ENCODE peak calls at places on chromosomes 2 and 18, in seven cellular contexts. One of them, this sample, is unnamed.

GRCh38 chr18:47893939-47894699 is 36.3 kb downstream of the SMAD2 start:
- DNase-seq in sigmoid colon: no peak
- DNase-seq in IMR-90: peak; percentile 10
- DNase-seq in Peyer's patch: no peak
- DNase-seq in uterus: no peak
- DNase-seq in heart left ventricle: no peak
- DNase-seq in stomach: no peak
- DNase-seq in this sample: no peak

GRCh38 chr18:32349728-32350395 is 120.8 kb downstream of the GAREM1 start:
- DNase-seq in stomach: peak; percentile 72
- DNase-seq in heart left ventricle: no peak
- DNase-seq in IMR-90: peak; percentile 97
- DNase-seq in uterus: peak; percentile 84
- DNase-seq in sigmoid colon: peak; percentile 89
- DNase-seq in Peyer's patch: peak; percentile 79
- DNase-seq in this sample: peak; percentile 89

GRCh38 chr2:128376241-128377041 is 57.8 kb upstream of the HS6ST1 start:
- DNase-seq in heart left ventricle: peak; percentile 34
- DNase-seq in stomach: peak; percentile 21
- DNase-seq in IMR-90: no peak
- DNase-seq in Peyer's patch: peak; percentile 38
- DNase-seq in sigmoid colon: peak; percentile 59
- DNase-seq in uterus: no peak
- DNase-seq in this sample: no peak

GRCh38 chr2:20103514-20103913 is 52.1 kb upstream of the LAPTM4A start:
- DNase-seq in uterus: no peak
- DNase-seq in Peyer's patch: no peak
- DNase-seq in stomach: no peak
- DNase-seq in heart left ventricle: no peak
- DNase-seq in sigmoid colon: no peak
- DNase-seq in IMR-90: peak; percentile 12
- DNase-seq in this sample: no peak

GRCh38 chr18:48996901-48997463 is 46.2 kb upstream of the SMAD7 start:
- DNase-seq in sigmoid colon: no peak
- DNase-seq in heart left ventricle: peak; percentile 38
- DNase-seq in stomach: no peak
- DNase-seq in Peyer's patch: no peak
- DNase-seq in IMR-90: peak; percentile 81
- DNase-seq in uterus: no peak
- DNase-seq in this sample: no peak

GRCh38 chr2:72605836-72606442 is 219.9 kb downstream of the EXOC6B start:
- DNase-seq in Peyer's patch: no peak
- DNase-seq in heart left ventricle: no peak
- DNase-seq in stomach: no peak
- DNase-seq in sigmoid colon: no peak
- DNase-seq in uterus: no peak
- DNase-seq in IMR-90: peak; percentile 39
- DNase-seq in this sample: no peak

GRCh38 chr2:135913726-135914365 is 37.6 kb upstream of the MCM6 start:
- DNase-seq in IMR-90: peak; percentile 47
- DNase-seq in stomach: no peak
- DNase-seq in sigmoid colon: no peak
- DNase-seq in Peyer's patch: no peak
- DNase-seq in heart left ventricle: no peak
- DNase-seq in uterus: no peak
- DNase-seq in this sample: peak; percentile 24

GRCh38 chr2:218392891-218393462 is 6.7 kb upstream of the CTDSP1 start:
- DNase-seq in Peyer's patch: no peak
- DNase-seq in IMR-90: no peak
- DNase-seq in uterus: no peak
- DNase-seq in sigmoid colon: no peak
- DNase-seq in heart left ventricle: no peak
- DNase-seq in stomach: no peak
- DNase-seq in this sample: no peak

GRCh38 chr2:10757814-10758286 is 36.4 kb downstream of the ATP6V1C2 start:
- DNase-seq in stomach: no peak
- DNase-seq in IMR-90: no peak
- DNase-seq in heart left ventricle: no peak
- DNase-seq in Peyer's patch: no peak
- DNase-seq in uterus: no peak
- DNase-seq in sigmoid colon: no peak
- DNase-seq in this sample: no peak

GRCh38 chr18:48932822-48933510 is 17.8 kb downstream of the SMAD7 start:
- DNase-seq in heart left ventricle: no peak
- DNase-seq in IMR-90: no peak
- DNase-seq in sigmoid colon: no peak
- DNase-seq in uterus: no peak
- DNase-seq in stomach: no peak
- DNase-seq in Peyer's patch: no peak
- DNase-seq in this sample: no peak

GRCh38 chr18:40607741-40608140 is 1347.3 kb upstream of the PIK3C3 start:
- DNase-seq in stomach: no peak
- DNase-seq in heart left ventricle: no peak
- DNase-seq in Peyer's patch: no peak
- DNase-seq in uterus: no peak
- DNase-seq in sigmoid colon: no peak
- DNase-seq in IMR-90: no peak
- DNase-seq in this sample: no peak

GRCh38 chr2:67649331-67650071 is 252.4 kb downstream of the ETAA1 start:
- DNase-seq in IMR-90: peak; percentile 61
- DNase-seq in sigmoid colon: peak; percentile 89
- DNase-seq in uterus: peak; percentile 77
- DNase-seq in Peyer's patch: no peak
- DNase-seq in heart left ventricle: peak; percentile 55
- DNase-seq in stomach: no peak
- DNase-seq in this sample: peak; percentile 45

GRCh38 chr2:95034221-95034620 is 8.7 kb downstream of the MAL start:
- DNase-seq in stomach: no peak
- DNase-seq in heart left ventricle: no peak
- DNase-seq in IMR-90: no peak
- DNase-seq in sigmoid colon: no peak
- DNase-seq in uterus: no peak
- DNase-seq in Peyer's patch: no peak
- DNase-seq in this sample: no peak

GRCh38 chr2:28681216-28681981 is 70.2 kb upstream of the PPP1CB start:
- DNase-seq in heart left ventricle: no peak
- DNase-seq in IMR-90: peak; percentile 81
- DNase-seq in uterus: no peak
- DNase-seq in stomach: no peak
- DNase-seq in Peyer's patch: peak; percentile 57
- DNase-seq in sigmoid colon: no peak
- DNase-seq in this sample: no peak

GRCh38 chr18:5057348-5058012 is 139.6 kb downstream of the AKAIN1 start:
- DNase-seq in Peyer's patch: peak; percentile 69
- DNase-seq in stomach: peak; percentile 57
- DNase-seq in heart left ventricle: peak; percentile 62
- DNase-seq in sigmoid colon: peak; percentile 69
- DNase-seq in IMR-90: peak; percentile 31
- DNase-seq in uterus: peak; percentile 15
- DNase-seq in this sample: peak; percentile 74

GRCh38 chr2:19358242-19359020 is at the start of gene OSR1:
- DNase-seq in heart left ventricle: peak; percentile 80
- DNase-seq in Peyer's patch: peak; percentile 65
- DNase-seq in IMR-90: peak; percentile 86
- DNase-seq in stomach: peak; percentile 55
- DNase-seq in uterus: peak; percentile 82
- DNase-seq in sigmoid colon: peak; percentile 90
- DNase-seq in this sample: peak; percentile 46

GRCh38 chr2:172655091-172655837 is 80.4 kb upstream of the RAPGEF4 start:
- DNase-seq in sigmoid colon: no peak
- DNase-seq in IMR-90: peak; percentile 96
- DNase-seq in heart left ventricle: no peak
- DNase-seq in stomach: no peak
- DNase-seq in uterus: no peak
- DNase-seq in Peyer's patch: no peak
- DNase-seq in this sample: no peak

GRCh38 chr2:99278793-99279291 is 22.2 kb downstream of the LYG1 start:
- DNase-seq in IMR-90: peak; percentile 92
- DNase-seq in sigmoid colon: no peak
- DNase-seq in heart left ventricle: no peak
- DNase-seq in uterus: no peak
- DNase-seq in stomach: no peak
- DNase-seq in Peyer's patch: no peak
- DNase-seq in this sample: peak; percentile 57

GRCh38 chr18:61637905-61638304 is 254.9 kb downstream of the RNF152 start:
- DNase-seq in IMR-90: no peak
- DNase-seq in uterus: no peak
- DNase-seq in heart left ventricle: no peak
- DNase-seq in Peyer's patch: no peak
- DNase-seq in sigmoid colon: no peak
- DNase-seq in stomach: peak; percentile 72
- DNase-seq in this sample: no peak

GRCh38 chr2:170548304-170548703 is 166.8 kb upstream of the SP5 start:
- DNase-seq in Peyer's patch: no peak
- DNase-seq in IMR-90: no peak
- DNase-seq in stomach: no peak
- DNase-seq in heart left ventricle: no peak
- DNase-seq in sigmoid colon: no peak
- DNase-seq in uterus: no peak
- DNase-seq in this sample: no peak

GRCh38 chr2:128559533-128560515 is 241.2 kb upstream of the HS6ST1 start:
- DNase-seq in IMR-90: no peak
- DNase-seq in uterus: no peak
- DNase-seq in sigmoid colon: no peak
- DNase-seq in stomach: no peak
- DNase-seq in Peyer's patch: no peak
- DNase-seq in heart left ventricle: no peak
- DNase-seq in this sample: peak; percentile 24

GRCh38 chr2:240731327-240731626 is 39.6 kb downstream of the AQP12A start:
- DNase-seq in heart left ventricle: no peak
- DNase-seq in stomach: no peak
- DNase-seq in sigmoid colon: no peak
- DNase-seq in Peyer's patch: no peak
- DNase-seq in uterus: no peak
- DNase-seq in IMR-90: peak; percentile 1
- DNase-seq in this sample: no peak

GRCh38 chr2:205439621-205440020 is 242.7 kb upstream of the NRP2 start:
- DNase-seq in heart left ventricle: no peak
- DNase-seq in stomach: no peak
- DNase-seq in Peyer's patch: no peak
- DNase-seq in IMR-90: no peak
- DNase-seq in sigmoid colon: no peak
- DNase-seq in uterus: no peak
- DNase-seq in this sample: no peak

GRCh38 chr2:205435970-205436369 is 246.3 kb upstream of the NRP2 start:
- DNase-seq in heart left ventricle: no peak
- DNase-seq in uterus: no peak
- DNase-seq in stomach: no peak
- DNase-seq in Peyer's patch: no peak
- DNase-seq in sigmoid colon: no peak
- DNase-seq in IMR-90: peak; percentile 35
- DNase-seq in this sample: no peak

DNA sequence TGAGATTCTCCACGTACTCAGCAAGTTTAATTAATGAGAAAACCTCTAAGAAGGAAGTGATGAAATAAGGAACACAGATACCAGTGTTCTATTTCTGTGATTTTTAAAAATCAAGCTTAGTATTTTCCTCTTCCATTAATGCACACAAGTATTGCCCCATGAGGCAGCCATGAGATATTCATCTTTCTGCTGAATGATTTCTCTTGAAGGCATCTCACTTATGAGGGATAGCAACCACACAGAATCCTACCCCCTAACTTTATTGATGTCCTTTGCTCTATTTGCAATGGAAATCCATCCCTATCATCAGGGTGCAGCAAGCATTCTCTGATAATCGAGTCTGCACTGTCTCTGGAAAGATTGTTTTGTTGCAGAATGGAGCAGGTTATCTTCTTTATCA is 244.1 kb upstream of the NRP2 start:
- DNase-seq in IMR-90: no peak
- DNase-seq in sigmoid colon: no peak
- DNase-seq in stomach: no peak
- DNase-seq in Peyer's patch: no peak
- DNase-seq in uterus: no peak
- DNase-seq in heart left ventricle: no peak
- DNase-seq in this sample: no peak
- TF ChIP-seq POLR2A in IMR-90: no peak
- TF ChIP-seq POLR2A in sigmoid colon: no peak
- TF ChIP-seq POLR2A in stomach: no peak
- TF ChIP-seq POLR2A in Peyer's patch: no peak
- TF ChIP-seq POLR2A in uterus: no peak
- TF ChIP-seq POLR2A in heart left ventricle: no peak
- TF ChIP-seq POLR2A in this sample: no peak

GRCh38 chr2:16359961-16360360 is 305.7 kb downstream of the CYRIA start:
- DNase-seq in uterus: no peak
- DNase-seq in sigmoid colon: no peak
- DNase-seq in heart left ventricle: no peak
- DNase-seq in stomach: no peak
- DNase-seq in Peyer's patch: no peak
- DNase-seq in IMR-90: no peak
- DNase-seq in this sample: no peak
- H3K27me3 ChIP-seq in uterus: no peaks in the 10 kb centered on the region
- H3K27me3 ChIP-seq in sigmoid colon: no peaks in the 10 kb centered on the region
- H3K27me3 ChIP-seq in heart left ventricle: no peaks in the 10 kb centered on the region
- H3K27me3 ChIP-seq in stomach: no peaks in the 10 kb centered on the region
- H3K27me3 ChIP-seq in Peyer's patch: no peaks in the 10 kb centered on the region
- H3K27me3 ChIP-seq in IMR-90: no peaks in the 10 kb centered on the region
- H3K27me3 ChIP-seq in this sample: no peaks in the 10 kb centered on the region

DNA sequence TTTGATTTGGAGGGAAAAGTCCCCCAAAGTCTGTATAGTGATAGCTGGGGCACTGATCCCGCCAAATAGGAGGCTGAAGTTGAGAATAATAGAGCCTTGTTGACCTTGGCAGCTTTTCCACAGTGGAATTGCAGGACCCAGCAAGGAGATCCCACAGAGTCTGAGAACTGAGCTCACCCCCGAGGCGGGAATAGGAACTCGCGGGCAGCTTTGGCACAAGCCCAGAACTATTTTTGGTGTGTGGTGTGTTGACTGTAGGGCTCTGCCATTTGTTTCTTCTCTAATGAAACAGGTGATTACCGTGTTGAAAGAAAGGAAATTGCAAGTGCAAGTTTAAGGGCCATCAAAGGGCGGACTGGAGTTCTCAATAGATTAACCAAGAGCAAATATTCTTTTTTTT is 34.0 kb downstream of the SH3RF3 start:
- DNase-seq in stomach: peak; percentile 76
- DNase-seq in IMR-90: no peak
- DNase-seq in uterus: peak; percentile 32
- DNase-seq in Peyer's patch: no peak
- DNase-seq in sigmoid colon: no peak
- DNase-seq in heart left ventricle: no peak
- DNase-seq in this sample: peak; percentile 34
- H3K4me1 ChIP-seq in stomach: peaks cover 21% of the 10 kb centered on the region
- H3K4me1 ChIP-seq in IMR-90: peaks cover 21% of the 10 kb centered on the region
- H3K4me1 ChIP-seq in uterus: peaks cover 18% of the 10 kb centered on the region
- H3K4me1 ChIP-seq in Peyer's patch: no peaks in the 10 kb centered on the region
- H3K4me1 ChIP-seq in sigmoid colon: no peaks in the 10 kb centered on the region
- H3K4me1 ChIP-seq in heart left ventricle: peaks cover 27% of the 10 kb centered on the region
- H3K4me1 ChIP-seq in this sample: peaks cover 42% of the 10 kb centered on the region

DNA sequence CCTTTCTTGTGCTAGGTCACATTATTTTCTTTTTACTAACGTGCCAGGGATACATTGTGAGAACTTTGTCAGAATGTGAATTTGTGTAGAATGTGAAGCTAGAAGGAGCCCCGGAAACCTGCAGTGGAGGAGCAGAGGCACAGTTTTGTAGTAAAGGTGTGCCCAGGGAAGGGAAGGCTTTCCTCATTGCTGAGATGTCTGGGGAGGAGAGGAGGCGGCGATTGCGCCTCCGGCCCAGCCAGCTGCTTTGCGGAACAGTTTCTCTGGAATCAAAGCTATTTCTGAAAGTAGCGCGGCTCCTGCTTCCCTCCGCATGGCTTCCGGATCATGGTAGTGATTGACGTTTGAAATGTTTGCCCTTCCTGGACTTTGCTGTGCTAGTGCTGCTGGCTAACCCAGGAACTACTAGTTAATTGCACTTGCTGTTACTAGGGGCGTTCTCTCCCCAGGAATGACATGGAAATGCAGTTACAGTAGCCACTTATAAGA is 83.1 kb upstream of the RBM44 start:
- DNase-seq in heart left ventricle: no peak
- DNase-seq in sigmoid colon: peak; percentile 63
- DNase-seq in uterus: no peak
- DNase-seq in stomach: peak; percentile 54
- DNase-seq in Peyer's patch: peak; percentile 75
- DNase-seq in IMR-90: no peak
- DNase-seq in this sample: no peak
- TF ChIP-seq POLR2A in heart left ventricle: no peak
- TF ChIP-seq POLR2A in sigmoid colon: no peak
- TF ChIP-seq POLR2A in uterus: no peak
- TF ChIP-seq POLR2A in stomach: no peak
- TF ChIP-seq POLR2A in Peyer's patch: no peak
- TF ChIP-seq POLR2A in IMR-90: no peak
- TF ChIP-seq POLR2A in this sample: no peak